ENCODE peak calls at places on chromosomes 11 and 22, in five cellular contexts. I, Y, C, K and D are unnamed samples.

GRCh38 chr11:119700536-119701346 is 28.3 kb downstream of the NECTIN1 start:
- DNase-seq in C (no peak), I (no peak), K (peak), Y (peak), D (no peak)

GRCh38 chr11:413120-414081 is 1.4 kb downstream of the SIGIRR start:
- DNase-seq in I (peak), C (no peak), Y (peak), K (no peak), D (peak)

GRCh38 chr11:69368119-69368880 is 74.3 kb downstream of the MYEOV start:
- DNase-seq in Y (no peak), C (no peak), K (peak), I (no peak), D (no peak)

GRCh38 chr11:29534831-29535230 is 482.0 kb downstream of the KCNA4 start:
- DNase-seq in I (no peak), C (no peak), K (no peak), Y (no peak), D (no peak)

GRCh38 chr11:34328632-34328910 is 29.2 kb downstream of the ABTB2 start:
- DNase-seq in C (no peak), I (no peak), Y (no peak), K (no peak), D (no peak)

GRCh38 chr11:47271961-47272661 is 2.2 kb downstream of the MADD start:
- DNase-seq in C (no peak), Y (no peak), K (no peak), I (no peak), D (no peak)

GRCh38 chr11:10866893-10867331 is 9.1 kb upstream of the ZBED5 start:
- DNase-seq in I (no peak), Y (no peak), K (no peak), C (peak), D (no peak)

GRCh38 chr11:83611616-83612015 is 325.4 kb upstream of the CCDC90B start:
- DNase-seq in C (no peak), I (no peak), Y (no peak), K (no peak), D (no peak)

GRCh38 chr22:41223535-41223934 is 17.2 kb downstream of the CHADL start:
- DNase-seq in I (no peak), K (no peak), C (no peak), Y (no peak), D (no peak)

GRCh38 chr11:94128746-94129504 is at the start of gene PANX1:
- DNase-seq in K (peak), I (peak), C (peak), Y (peak), D (peak)

GRCh38 chr11:27694992-27695391 is 5.3 kb downstream of the BDNF start:
- DNase-seq in C (peak), Y (no peak), I (no peak), K (no peak), D (no peak)

GRCh38 chr22:46728470-46728869 is 9.6 kb downstream of the CERK start:
- DNase-seq in I (no peak), K (no peak), C (no peak), Y (no peak), D (no peak)

GRCh38 chr11:37724305-37724704 is 1126.3 kb upstream of the RAG2 start:
- DNase-seq in K (no peak), Y (no peak), I (no peak), C (no peak), D (no peak)

GRCh38 chr11:114257621-114258558 is 38.3 kb upstream of the NNMT start:
- DNase-seq in K (no peak), Y (peak), C (peak), I (peak), D (no peak)

GRCh38 chr11:28274216-28274615 is 166.0 kb downstream of the METTL15 start:
- DNase-seq in I (no peak), K (no peak), Y (no peak), C (no peak), D (no peak)

GRCh38 chr11:115627071-115627470 is 122.9 kb upstream of the CADM1 start:
- DNase-seq in C (no peak), I (no peak), Y (no peak), K (no peak), D (no peak)

GRCh38 chr11:79834015-79834414 is 393.2 kb upstream of the TENM4 start:
- DNase-seq in K (no peak), C (no peak), Y (no peak), I (no peak), D (no peak)

GRCh38 chr11:126072821-126073594 is 10.3 kb upstream of the CDON start:
- DNase-seq in Y (no peak), K (no peak), C (no peak), I (no peak), D (no peak)

GRCh38 chr22:32796865-32797573 is 4.5 kb upstream of the TIMP3 start:
- DNase-seq in C (peak), K (peak), I (peak), Y (peak), D (peak)

GRCh38 chr11:93216511-93217121 is 18.8 kb upstream of the SLC36A4 start:
- DNase-seq in Y (no peak), C (no peak), I (no peak), K (no peak), D (no peak)

GRCh38 chr11:12089473-12089872 is 20.9 kb upstream of the MICAL2 start:
- DNase-seq in C (no peak), Y (no peak), I (no peak), K (no peak), D (no peak)

GRCh38 chr22:25996669-25997068 is 172.6 kb upstream of the SEZ6L start:
- DNase-seq in K (no peak), I (no peak), C (no peak), Y (no peak), D (no peak)

GRCh38 chr11:69049490-69049867 is 747 bp downstream of the TPCN2 start:
- DNase-seq in Y (peak), I (no peak), C (no peak), K (no peak), D (no peak)

GRCh38 chr11:113514856-113515255 is 39.7 kb upstream of the DRD2 start:
- DNase-seq in K (no peak), I (no peak), Y (no peak), C (no peak), D (no peak)

GRCh38 chr11:44611687-44612437 is 46.4 kb downstream of the CD82 start:
- DNase-seq in Y (no peak), C (no peak), I (no peak), K (no peak), D (peak)

GRCh38 chr11:46588915-46589314 is 4.9 kb downstream of the AMBRA1 start:
- DNase-seq in K (no peak), Y (no peak), I (no peak), C (no peak), D (no peak)

GRCh38 chr22:39643311-39644083 is 72.9 kb downstream of the CACNA1I start:
- DNase-seq in I (no peak), K (no peak), C (peak), Y (no peak), D (no peak)

GRCh38 chr11:7604331-7604973 is 68.8 kb downstream of the CYB5R2 start:
- DNase-seq in C (no peak), I (no peak), Y (no peak), K (no peak), D (no peak)

GRCh38 chr11:123535401-123535800 is 105.3 kb downstream of the GRAMD1B start:
- DNase-seq in C (no peak), K (no peak), I (no peak), Y (no peak), D (no peak)

GRCh38 chr11:17002543-17002942 is 11.7 kb downstream of the PLEKHA7 start:
- DNase-seq in C (no peak), Y (no peak), I (no peak), K (no peak), D (no peak)
- H3K4me3 ChIP-seq in C (no peak), Y (no peak), I (no peak), K (no peak), D (no peak)

GRCh38 chr11:128629516-128630106 is 42.3 kb upstream of the ETS1 start:
- DNase-seq in Y (no peak), I (no peak), K (no peak), C (no peak), D (no peak)

GRCh38 chr11:128630367-128631230 is 43.2 kb upstream of the ETS1 start:
- DNase-seq in I (peak), Y (peak), K (peak), C (peak), D (peak)

GRCh38 chr11:128634395-128634794 is 47.0 kb upstream of the ETS1 start:
- DNase-seq in I (no peak), K (no peak), Y (no peak), C (no peak), D (no peak)

GRCh38 chr11:128632151-128632791 is 44.9 kb upstream of the ETS1 start:
- DNase-seq in C (peak), I (no peak), K (no peak), Y (no peak), D (no peak)

DNA sequence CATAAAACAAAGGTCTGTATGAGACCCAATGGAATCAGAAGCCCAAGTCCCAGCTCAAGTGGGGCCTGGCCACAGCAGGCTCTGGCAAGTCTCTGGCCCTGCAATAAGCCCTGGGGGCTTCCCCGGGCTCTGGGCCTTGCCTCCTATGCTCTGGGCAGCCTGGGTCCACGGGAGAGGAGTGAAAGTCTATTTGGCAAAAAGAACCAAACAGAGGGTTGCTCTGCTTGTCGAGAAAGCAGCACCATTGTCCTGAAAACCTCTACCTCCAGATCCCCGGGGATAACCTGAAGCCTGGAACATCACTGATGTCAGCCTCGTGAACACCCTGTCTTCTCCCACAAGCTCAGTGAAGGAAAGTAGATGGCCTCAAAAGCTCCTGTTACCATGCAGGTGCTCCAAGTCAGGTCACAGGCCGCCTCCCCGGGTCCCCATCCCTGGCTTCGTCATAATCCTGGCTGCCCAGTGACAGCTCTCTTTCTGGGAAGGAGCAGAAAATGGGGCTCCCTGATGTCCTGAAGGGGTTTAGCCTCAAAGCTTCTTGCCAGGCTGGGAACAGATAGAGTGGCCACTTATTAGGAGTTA is 46.1 kb upstream of the ETS1 start:
- DNase-seq in C (no peak), Y (no peak), K (no peak), I (no peak), D (no peak)
- H3K4me3 ChIP-seq in C (no peak), Y (no peak), K (no peak), I (no peak), D (no peak)

DNA sequence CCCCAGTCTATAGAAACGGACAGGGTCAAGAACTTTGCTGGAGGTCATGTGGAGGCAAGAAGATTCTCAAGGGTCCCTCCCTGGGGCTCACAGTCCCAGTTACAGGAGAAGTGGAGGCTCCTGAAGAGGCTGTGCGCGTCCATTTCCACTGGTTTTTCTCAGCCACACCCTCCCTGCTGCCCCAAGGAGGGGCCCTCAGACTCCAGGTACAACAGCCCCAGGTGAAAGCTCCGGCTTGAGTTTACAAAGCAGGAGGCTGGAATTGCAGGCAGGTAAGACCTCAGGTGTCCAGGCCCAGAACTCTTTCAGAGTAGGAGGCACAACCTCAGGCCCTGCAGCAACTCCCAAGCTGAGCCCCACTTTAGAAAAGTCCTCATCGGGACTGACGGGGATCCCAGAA is 3.1 kb downstream of the SHANK2 start:
- DNase-seq in Y (no peak), K (no peak), I (no peak), C (no peak), D (no peak)
- H3K4me3 ChIP-seq in Y (no peak), K (no peak), I (no peak), C (no peak), D (no peak)

DNA sequence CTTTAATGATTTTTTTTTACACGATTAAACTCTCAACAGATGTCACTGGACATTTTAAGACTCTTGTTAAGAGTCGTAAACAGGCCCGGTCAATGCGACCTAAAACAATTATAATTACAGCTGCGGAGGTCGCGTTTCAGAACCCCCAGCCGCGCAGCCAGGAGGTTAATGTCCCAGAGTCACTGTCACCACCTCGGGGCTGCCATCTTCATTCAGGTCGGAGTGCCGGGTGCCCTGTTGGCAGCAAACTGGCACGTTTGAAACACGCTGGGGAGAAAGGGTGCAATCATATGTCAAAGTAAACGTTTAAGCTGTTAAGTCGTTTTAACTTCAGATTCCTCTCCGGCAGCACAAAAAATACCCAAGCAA is 711 bp upstream of the PHF21B start:
- DNase-seq in C (no peak), Y (peak), K (no peak), I (no peak), D (no peak)
- H3K4me3 ChIP-seq in C (peak), Y (peak), K (no peak), I (peak), D (no peak)